ENCODE peak calls at places on chromosomes 7 and 10, in nine cellular contexts. One of them, this sample, is unnamed.

GRCh38 chr10:112343056-112343806 is 30.7 kb upstream of the ACSL5 start:
- DNase-seq in foreskin fibroblast: no peak
- DNase-seq in A549: no peak
- DNase-seq in uterus: no peak
- DNase-seq in fibroblast of pulmonary artery: no peak
- DNase-seq in IMR-90: no peak
- DNase-seq in mammary epithelial cell: no peak
- DNase-seq in GM23338: no peak
- DNase-seq in K562: no peak
- DNase-seq in this sample: no peak

GRCh38 chr10:119331031-119331430 is 123.7 kb downstream of the GRK5 start:
- DNase-seq in foreskin fibroblast: peak
- DNase-seq in A549: no peak
- DNase-seq in uterus: no peak
- DNase-seq in fibroblast of pulmonary artery: no peak
- DNase-seq in IMR-90: no peak
- DNase-seq in mammary epithelial cell: no peak
- DNase-seq in GM23338: no peak
- DNase-seq in K562: no peak
- DNase-seq in this sample: no peak

GRCh38 chr10:129465796-129466702 is 992 bp upstream of the MGMT start:
- DNase-seq in foreskin fibroblast: no peak
- DNase-seq in A549: no peak
- DNase-seq in uterus: no peak
- DNase-seq in fibroblast of pulmonary artery: no peak
- DNase-seq in IMR-90: no peak
- DNase-seq in mammary epithelial cell: no peak
- DNase-seq in GM23338: no peak
- DNase-seq in K562: no peak
- DNase-seq in this sample: no peak

GRCh38 chr7:112157072-112157471 is 49.1 kb downstream of the DOCK4 start:
- DNase-seq in foreskin fibroblast: peak
- DNase-seq in A549: no peak
- DNase-seq in uterus: no peak
- DNase-seq in fibroblast of pulmonary artery: peak
- DNase-seq in IMR-90: peak
- DNase-seq in mammary epithelial cell: peak
- DNase-seq in GM23338: no peak
- DNase-seq in K562: no peak
- DNase-seq in this sample: no peak

GRCh38 chr7:73954181-73954580 is 73.8 kb upstream of the ELN start:
- DNase-seq in foreskin fibroblast: no peak
- DNase-seq in A549: no peak
- DNase-seq in uterus: no peak
- DNase-seq in fibroblast of pulmonary artery: no peak
- DNase-seq in IMR-90: no peak
- DNase-seq in mammary epithelial cell: no peak
- DNase-seq in GM23338: no peak
- DNase-seq in K562: no peak
- DNase-seq in this sample: no peak

GRCh38 chr7:131226116-131226562 is 101.5 kb upstream of the MKLN1 start:
- DNase-seq in foreskin fibroblast: peak
- DNase-seq in A549: no peak
- DNase-seq in uterus: no peak
- DNase-seq in fibroblast of pulmonary artery: no peak
- DNase-seq in IMR-90: peak
- DNase-seq in mammary epithelial cell: no peak
- DNase-seq in GM23338: no peak
- DNase-seq in K562: no peak
- DNase-seq in this sample: no peak

GRCh38 chr10:129207276-129207675 is 259.8 kb upstream of the MGMT start:
- DNase-seq in foreskin fibroblast: no peak
- DNase-seq in A549: no peak
- DNase-seq in uterus: no peak
- DNase-seq in fibroblast of pulmonary artery: no peak
- DNase-seq in IMR-90: no peak
- DNase-seq in mammary epithelial cell: no peak
- DNase-seq in GM23338: no peak
- DNase-seq in K562: no peak
- DNase-seq in this sample: no peak

GRCh38 chr10:109922353-109922975 is 847 bp downstream of the XPNPEP1 start:
- DNase-seq in foreskin fibroblast: no peak
- DNase-seq in A549: no peak
- DNase-seq in uterus: no peak
- DNase-seq in fibroblast of pulmonary artery: no peak
- DNase-seq in IMR-90: no peak
- DNase-seq in mammary epithelial cell: no peak
- DNase-seq in GM23338: no peak
- DNase-seq in K562: no peak
- DNase-seq in this sample: no peak

GRCh38 chr7:25288536-25289283 is 60.4 kb upstream of the NPVF start:
- DNase-seq in foreskin fibroblast: no peak
- DNase-seq in A549: no peak
- DNase-seq in uterus: peak
- DNase-seq in fibroblast of pulmonary artery: no peak
- DNase-seq in IMR-90: no peak
- DNase-seq in mammary epithelial cell: no peak
- DNase-seq in GM23338: no peak
- DNase-seq in K562: no peak
- DNase-seq in this sample: no peak

GRCh38 chr7:151269511-151269910 is 21.0 kb upstream of the SMARCD3 start:
- DNase-seq in foreskin fibroblast: no peak
- DNase-seq in A549: no peak
- DNase-seq in uterus: no peak
- DNase-seq in fibroblast of pulmonary artery: no peak
- DNase-seq in IMR-90: no peak
- DNase-seq in mammary epithelial cell: no peak
- DNase-seq in GM23338: no peak
- DNase-seq in K562: no peak
- DNase-seq in this sample: no peak

GRCh38 chr7:106598663-106599342 is 62.2 kb downstream of the CCDC71L start:
- DNase-seq in foreskin fibroblast: peak
- DNase-seq in A549: peak
- DNase-seq in uterus: peak
- DNase-seq in fibroblast of pulmonary artery: peak
- DNase-seq in IMR-90: peak
- DNase-seq in mammary epithelial cell: peak
- DNase-seq in GM23338: peak
- DNase-seq in K562: peak
- DNase-seq in this sample: peak

DNA sequence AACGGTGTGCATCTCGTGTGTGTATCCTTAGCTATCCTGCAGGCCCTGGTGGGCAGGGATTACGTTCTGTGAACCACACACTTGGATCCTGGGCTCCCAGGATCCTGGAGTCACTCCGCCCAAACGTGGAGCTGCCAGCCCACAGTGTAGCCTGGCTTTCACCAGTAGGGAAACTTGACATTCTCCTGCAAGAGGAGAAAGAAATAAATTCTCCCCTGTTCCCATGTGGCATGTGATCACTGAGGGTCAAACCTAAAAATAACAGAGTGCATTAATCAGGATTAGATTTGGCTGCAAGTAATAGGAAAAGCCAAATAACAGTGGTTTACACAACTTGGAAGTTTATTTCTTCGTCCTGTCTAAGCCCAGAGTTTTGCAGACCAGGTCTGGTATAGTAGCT is 32.3 kb downstream of the PALD1 start:
- DNase-seq in foreskin fibroblast: no peak
- DNase-seq in A549: no peak
- DNase-seq in uterus: no peak
- DNase-seq in fibroblast of pulmonary artery: no peak
- DNase-seq in IMR-90: no peak
- DNase-seq in mammary epithelial cell: no peak
- DNase-seq in GM23338: no peak
- DNase-seq in K562: no peak
- DNase-seq in this sample: no peak
- TF ChIP-seq CTCF in foreskin fibroblast: no peak
- TF ChIP-seq CTCF in A549: no peak
- TF ChIP-seq CTCF in uterus: no peak
- TF ChIP-seq CTCF in fibroblast of pulmonary artery: no peak
- TF ChIP-seq CTCF in IMR-90: no peak
- TF ChIP-seq CTCF in mammary epithelial cell: no peak
- TF ChIP-seq CTCF in GM23338: no peak
- TF ChIP-seq CTCF in K562: no peak
- TF ChIP-seq CTCF in this sample: no peak

GRCh38 chr10:113441871-113442270 is 111.0 kb upstream of the HABP2 start:
- DNase-seq in foreskin fibroblast: no peak
- DNase-seq in A549: no peak
- DNase-seq in uterus: no peak
- DNase-seq in fibroblast of pulmonary artery: no peak
- DNase-seq in IMR-90: no peak
- DNase-seq in mammary epithelial cell: no peak
- DNase-seq in GM23338: no peak
- DNase-seq in K562: no peak
- DNase-seq in this sample: no peak

GRCh38 chr10:113435881-113436280 is 117.0 kb upstream of the HABP2 start:
- DNase-seq in foreskin fibroblast: no peak
- DNase-seq in A549: no peak
- DNase-seq in uterus: no peak
- DNase-seq in fibroblast of pulmonary artery: no peak
- DNase-seq in IMR-90: no peak
- DNase-seq in mammary epithelial cell: no peak
- DNase-seq in GM23338: no peak
- DNase-seq in K562: no peak
- DNase-seq in this sample: no peak

GRCh38 chr10:113441220-113441619 is 111.6 kb upstream of the HABP2 start:
- DNase-seq in foreskin fibroblast: no peak
- DNase-seq in A549: no peak
- DNase-seq in uterus: no peak
- DNase-seq in fibroblast of pulmonary artery: no peak
- DNase-seq in IMR-90: no peak
- DNase-seq in mammary epithelial cell: no peak
- DNase-seq in GM23338: no peak
- DNase-seq in K562: no peak
- DNase-seq in this sample: no peak

GRCh38 chr10:113436836-113437235 is 116.0 kb upstream of the HABP2 start:
- DNase-seq in foreskin fibroblast: no peak
- DNase-seq in A549: no peak
- DNase-seq in uterus: no peak
- DNase-seq in fibroblast of pulmonary artery: no peak
- DNase-seq in IMR-90: no peak
- DNase-seq in mammary epithelial cell: no peak
- DNase-seq in GM23338: no peak
- DNase-seq in K562: no peak
- DNase-seq in this sample: no peak

GRCh38 chr10:113438660-113439059 is 114.2 kb upstream of the HABP2 start:
- DNase-seq in foreskin fibroblast: no peak
- DNase-seq in A549: no peak
- DNase-seq in uterus: no peak
- DNase-seq in fibroblast of pulmonary artery: peak
- DNase-seq in IMR-90: peak
- DNase-seq in mammary epithelial cell: peak
- DNase-seq in GM23338: no peak
- DNase-seq in K562: no peak
- DNase-seq in this sample: no peak
- TF ChIP-seq CTCF in foreskin fibroblast: no peak
- TF ChIP-seq CTCF in A549: no peak
- TF ChIP-seq CTCF in uterus: no peak
- TF ChIP-seq CTCF in fibroblast of pulmonary artery: no peak
- TF ChIP-seq CTCF in IMR-90: no peak
- TF ChIP-seq CTCF in mammary epithelial cell: no peak
- TF ChIP-seq CTCF in GM23338: no peak
- TF ChIP-seq CTCF in K562: no peak
- TF ChIP-seq CTCF in this sample: no peak

GRCh38 chr10:43685744-43686143 is 37.1 kb upstream of the ZNF32 start:
- DNase-seq in foreskin fibroblast: no peak
- DNase-seq in A549: no peak
- DNase-seq in uterus: no peak
- DNase-seq in fibroblast of pulmonary artery: no peak
- DNase-seq in IMR-90: no peak
- DNase-seq in mammary epithelial cell: no peak
- DNase-seq in GM23338: no peak
- DNase-seq in K562: no peak
- DNase-seq in this sample: no peak

GRCh38 chr10:43684198-43684559 is 35.5 kb upstream of the ZNF32 start:
- DNase-seq in foreskin fibroblast: no peak
- DNase-seq in A549: no peak
- DNase-seq in uterus: no peak
- DNase-seq in fibroblast of pulmonary artery: no peak
- DNase-seq in IMR-90: no peak
- DNase-seq in mammary epithelial cell: no peak
- DNase-seq in GM23338: no peak
- DNase-seq in K562: no peak
- DNase-seq in this sample: no peak

GRCh38 chr10:43681721-43682120 is 33.0 kb upstream of the ZNF32 start:
- DNase-seq in foreskin fibroblast: no peak
- DNase-seq in A549: no peak
- DNase-seq in uterus: no peak
- DNase-seq in fibroblast of pulmonary artery: no peak
- DNase-seq in IMR-90: no peak
- DNase-seq in mammary epithelial cell: no peak
- DNase-seq in GM23338: no peak
- DNase-seq in K562: no peak
- DNase-seq in this sample: no peak

GRCh38 chr10:43682956-43683355 is 34.3 kb upstream of the ZNF32 start:
- DNase-seq in foreskin fibroblast: no peak
- DNase-seq in A549: no peak
- DNase-seq in uterus: no peak
- DNase-seq in fibroblast of pulmonary artery: no peak
- DNase-seq in IMR-90: peak
- DNase-seq in mammary epithelial cell: no peak
- DNase-seq in GM23338: no peak
- DNase-seq in K562: no peak
- DNase-seq in this sample: no peak

DNA sequence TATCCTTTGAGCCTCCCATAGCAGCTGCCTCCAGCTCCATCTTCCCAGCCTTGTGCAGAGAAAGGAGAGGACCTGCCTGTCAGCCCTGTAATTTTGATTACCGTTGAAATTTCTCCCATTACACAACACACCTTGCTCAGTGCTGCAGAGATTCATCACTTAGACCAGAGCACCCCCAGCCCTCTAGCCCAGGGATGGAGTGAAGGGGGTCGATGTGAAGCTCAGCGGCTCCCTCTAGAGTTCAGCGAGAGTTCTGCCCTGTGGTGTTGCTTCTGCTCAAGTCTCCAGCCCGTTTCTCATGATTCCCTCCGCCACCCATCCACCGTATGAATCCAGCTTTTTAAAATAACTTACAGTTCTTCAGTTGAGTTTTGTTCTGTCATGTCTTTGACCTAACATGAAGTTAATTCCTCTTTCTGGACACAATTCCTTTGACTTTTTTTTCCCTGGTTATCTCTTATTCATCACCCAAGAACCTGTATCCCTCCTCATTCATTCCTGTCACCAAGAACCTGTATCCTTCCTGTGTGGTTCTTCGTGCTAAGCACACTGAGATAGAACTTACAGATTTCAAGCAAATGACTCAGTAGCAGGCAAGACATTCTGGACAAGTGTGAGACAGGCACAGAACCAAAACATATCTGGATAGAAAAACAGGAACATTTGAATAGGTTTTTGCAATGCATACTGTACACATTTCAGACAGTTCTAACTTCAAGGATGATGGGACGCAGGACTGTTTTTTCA is 34.9 kb upstream of the ZNF32 start:
- DNase-seq in foreskin fibroblast: no peak
- DNase-seq in A549: no peak
- DNase-seq in uterus: no peak
- DNase-seq in fibroblast of pulmonary artery: peak
- DNase-seq in IMR-90: peak
- DNase-seq in mammary epithelial cell: no peak
- DNase-seq in GM23338: peak
- DNase-seq in K562: peak
- DNase-seq in this sample: peak
- TF ChIP-seq CTCF in foreskin fibroblast: peak
- TF ChIP-seq CTCF in A549: no peak
- TF ChIP-seq CTCF in uterus: no peak
- TF ChIP-seq CTCF in fibroblast of pulmonary artery: peak
- TF ChIP-seq CTCF in IMR-90: peak
- TF ChIP-seq CTCF in mammary epithelial cell: peak
- TF ChIP-seq CTCF in GM23338: peak
- TF ChIP-seq CTCF in K562: peak
- TF ChIP-seq CTCF in this sample: peak

GRCh38 chr7:76515999-76516443 is 5.7 kb downstream of the UPK3B start:
- DNase-seq in foreskin fibroblast: peak
- DNase-seq in A549: no peak
- DNase-seq in uterus: no peak
- DNase-seq in fibroblast of pulmonary artery: peak
- DNase-seq in IMR-90: peak
- DNase-seq in mammary epithelial cell: no peak
- DNase-seq in GM23338: peak
- DNase-seq in K562: peak
- DNase-seq in this sample: peak
- TF ChIP-seq CTCF in foreskin fibroblast: peak
- TF ChIP-seq CTCF in A549: peak
- TF ChIP-seq CTCF in uterus: no peak
- TF ChIP-seq CTCF in fibroblast of pulmonary artery: peak
- TF ChIP-seq CTCF in IMR-90: peak
- TF ChIP-seq CTCF in mammary epithelial cell: peak
- TF ChIP-seq CTCF in GM23338: peak
- TF ChIP-seq CTCF in K562: peak
- TF ChIP-seq CTCF in this sample: peak